ENCODE peak calls at places on chromosomes 1 and 21, in eight cellular contexts. One of them, this sample, is unnamed.
A peak's percentile ranks its signal among the peaks of the same experiment; 100 is the strongest.

GRCh38 chr1:230778916-230779590 is 31.9 kb downstream of the CAPN9 start:
- DNase-seq in CD8-positive, alpha-beta T cell: no peak
- DNase-seq in activated T-helper 1 cell treated with anti-CD3 and anti-CD28 coated beads, Interleukin-12 subunit alpha, Interleukin-12 subunit beta, Interleukin-2, Interleukin-4 antibody, amounts not matched to agents 30 ng/mL and 10 ng/mL and 1 ng/mL, durations not matched to agents 14 hours and 24 hours and 36 hours: no peak
- DNase-seq in activated naive CD4-positive, alpha-beta T cell: no peak
- DNase-seq in prostate gland: no peak
- DNase-seq in stimulated activated CD8-positive, alpha-beta memory T cell treated with anti-CD3 and anti-CD28 coated beads, Interleukin-4, amount 100 ng/mL, for 1 hour: no peak
- DNase-seq in NCI-H82: no peak
- DNase-seq in esophagus muscularis mucosa: no peak
- DNase-seq in this sample: no peak

GRCh38 chr21:37536616-37537278 is 170.2 kb downstream of the DYRK1A start:
- DNase-seq in CD8-positive, alpha-beta T cell: no peak
- DNase-seq in activated T-helper 1 cell treated with anti-CD3 and anti-CD28 coated beads, Interleukin-12 subunit alpha, Interleukin-12 subunit beta, Interleukin-2, Interleukin-4 antibody, amounts not matched to agents 30 ng/mL and 10 ng/mL and 1 ng/mL, durations not matched to agents 14 hours and 24 hours and 36 hours: no peak
- DNase-seq in activated naive CD4-positive, alpha-beta T cell: no peak
- DNase-seq in prostate gland: no peak
- DNase-seq in stimulated activated CD8-positive, alpha-beta memory T cell treated with anti-CD3 and anti-CD28 coated beads, Interleukin-4, amount 100 ng/mL, for 1 hour: no peak
- DNase-seq in NCI-H82: no peak
- DNase-seq in esophagus muscularis mucosa: peak; percentile 45
- DNase-seq in this sample: no peak

GRCh38 chr21:26041441-26042180 is 129.0 kb downstream of the APP start:
- DNase-seq in CD8-positive, alpha-beta T cell: no peak
- DNase-seq in activated T-helper 1 cell treated with anti-CD3 and anti-CD28 coated beads, Interleukin-12 subunit alpha, Interleukin-12 subunit beta, Interleukin-2, Interleukin-4 antibody, amounts not matched to agents 30 ng/mL and 10 ng/mL and 1 ng/mL, durations not matched to agents 14 hours and 24 hours and 36 hours: no peak
- DNase-seq in activated naive CD4-positive, alpha-beta T cell: no peak
- DNase-seq in prostate gland: no peak
- DNase-seq in stimulated activated CD8-positive, alpha-beta memory T cell treated with anti-CD3 and anti-CD28 coated beads, Interleukin-4, amount 100 ng/mL, for 1 hour: no peak
- DNase-seq in NCI-H82: peak; percentile 28
- DNase-seq in esophagus muscularis mucosa: no peak
- DNase-seq in this sample: no peak

GRCh38 chr1:114828251-114828650 is 26.4 kb upstream of the SYCP1 start:
- DNase-seq in CD8-positive, alpha-beta T cell: no peak
- DNase-seq in activated T-helper 1 cell treated with anti-CD3 and anti-CD28 coated beads, Interleukin-12 subunit alpha, Interleukin-12 subunit beta, Interleukin-2, Interleukin-4 antibody, amounts not matched to agents 30 ng/mL and 10 ng/mL and 1 ng/mL, durations not matched to agents 14 hours and 24 hours and 36 hours: no peak
- DNase-seq in activated naive CD4-positive, alpha-beta T cell: no peak
- DNase-seq in prostate gland: no peak
- DNase-seq in stimulated activated CD8-positive, alpha-beta memory T cell treated with anti-CD3 and anti-CD28 coated beads, Interleukin-4, amount 100 ng/mL, for 1 hour: no peak
- DNase-seq in NCI-H82: no peak
- DNase-seq in esophagus muscularis mucosa: no peak
- DNase-seq in this sample: peak; percentile 7

GRCh38 chr21:44845418-44846200 is 27.7 kb upstream of the SUMO3 start:
- DNase-seq in CD8-positive, alpha-beta T cell: peak; percentile 44
- DNase-seq in activated T-helper 1 cell treated with anti-CD3 and anti-CD28 coated beads, Interleukin-12 subunit alpha, Interleukin-12 subunit beta, Interleukin-2, Interleukin-4 antibody, amounts not matched to agents 30 ng/mL and 10 ng/mL and 1 ng/mL, durations not matched to agents 14 hours and 24 hours and 36 hours: peak; percentile 65
- DNase-seq in activated naive CD4-positive, alpha-beta T cell: no peak
- DNase-seq in prostate gland: no peak
- DNase-seq in stimulated activated CD8-positive, alpha-beta memory T cell treated with anti-CD3 and anti-CD28 coated beads, Interleukin-4, amount 100 ng/mL, for 1 hour: no peak
- DNase-seq in NCI-H82: peak; percentile 76
- DNase-seq in esophagus muscularis mucosa: peak; percentile 92
- DNase-seq in this sample: peak; percentile 90

GRCh38 chr21:38293765-38294164 is 37.0 kb downstream of the KCNJ15 start:
- DNase-seq in CD8-positive, alpha-beta T cell: no peak
- DNase-seq in activated T-helper 1 cell treated with anti-CD3 and anti-CD28 coated beads, Interleukin-12 subunit alpha, Interleukin-12 subunit beta, Interleukin-2, Interleukin-4 antibody, amounts not matched to agents 30 ng/mL and 10 ng/mL and 1 ng/mL, durations not matched to agents 14 hours and 24 hours and 36 hours: no peak
- DNase-seq in activated naive CD4-positive, alpha-beta T cell: no peak
- DNase-seq in prostate gland: no peak
- DNase-seq in stimulated activated CD8-positive, alpha-beta memory T cell treated with anti-CD3 and anti-CD28 coated beads, Interleukin-4, amount 100 ng/mL, for 1 hour: no peak
- DNase-seq in NCI-H82: no peak
- DNase-seq in esophagus muscularis mucosa: no peak
- DNase-seq in this sample: no peak

GRCh38 chr21:27070881-27071670 is 104.2 kb upstream of the ADAMTS5 start:
- DNase-seq in CD8-positive, alpha-beta T cell: no peak
- DNase-seq in activated T-helper 1 cell treated with anti-CD3 and anti-CD28 coated beads, Interleukin-12 subunit alpha, Interleukin-12 subunit beta, Interleukin-2, Interleukin-4 antibody, amounts not matched to agents 30 ng/mL and 10 ng/mL and 1 ng/mL, durations not matched to agents 14 hours and 24 hours and 36 hours: no peak
- DNase-seq in activated naive CD4-positive, alpha-beta T cell: no peak
- DNase-seq in prostate gland: no peak
- DNase-seq in stimulated activated CD8-positive, alpha-beta memory T cell treated with anti-CD3 and anti-CD28 coated beads, Interleukin-4, amount 100 ng/mL, for 1 hour: no peak
- DNase-seq in NCI-H82: no peak
- DNase-seq in esophagus muscularis mucosa: no peak
- DNase-seq in this sample: no peak

GRCh38 chr1:40140211-40140709 is 20.9 kb upstream of the RLF start:
- DNase-seq in CD8-positive, alpha-beta T cell: no peak
- DNase-seq in activated T-helper 1 cell treated with anti-CD3 and anti-CD28 coated beads, Interleukin-12 subunit alpha, Interleukin-12 subunit beta, Interleukin-2, Interleukin-4 antibody, amounts not matched to agents 30 ng/mL and 10 ng/mL and 1 ng/mL, durations not matched to agents 14 hours and 24 hours and 36 hours: no peak
- DNase-seq in activated naive CD4-positive, alpha-beta T cell: no peak
- DNase-seq in prostate gland: no peak
- DNase-seq in stimulated activated CD8-positive, alpha-beta memory T cell treated with anti-CD3 and anti-CD28 coated beads, Interleukin-4, amount 100 ng/mL, for 1 hour: no peak
- DNase-seq in NCI-H82: no peak
- DNase-seq in esophagus muscularis mucosa: no peak
- DNase-seq in this sample: no peak

GRCh38 chr1:15148975-15149374 is 4.6 kb upstream of the TMEM51 start:
- DNase-seq in CD8-positive, alpha-beta T cell: no peak
- DNase-seq in activated T-helper 1 cell treated with anti-CD3 and anti-CD28 coated beads, Interleukin-12 subunit alpha, Interleukin-12 subunit beta, Interleukin-2, Interleukin-4 antibody, amounts not matched to agents 30 ng/mL and 10 ng/mL and 1 ng/mL, durations not matched to agents 14 hours and 24 hours and 36 hours: no peak
- DNase-seq in activated naive CD4-positive, alpha-beta T cell: no peak
- DNase-seq in prostate gland: no peak
- DNase-seq in stimulated activated CD8-positive, alpha-beta memory T cell treated with anti-CD3 and anti-CD28 coated beads, Interleukin-4, amount 100 ng/mL, for 1 hour: no peak
- DNase-seq in NCI-H82: peak; percentile 74
- DNase-seq in esophagus muscularis mucosa: no peak
- DNase-seq in this sample: no peak

GRCh38 chr1:222928212-222928611 is 113.4 kb downstream of the DISP1 start:
- DNase-seq in CD8-positive, alpha-beta T cell: no peak
- DNase-seq in activated T-helper 1 cell treated with anti-CD3 and anti-CD28 coated beads, Interleukin-12 subunit alpha, Interleukin-12 subunit beta, Interleukin-2, Interleukin-4 antibody, amounts not matched to agents 30 ng/mL and 10 ng/mL and 1 ng/mL, durations not matched to agents 14 hours and 24 hours and 36 hours: no peak
- DNase-seq in activated naive CD4-positive, alpha-beta T cell: no peak
- DNase-seq in prostate gland: peak; percentile 63
- DNase-seq in stimulated activated CD8-positive, alpha-beta memory T cell treated with anti-CD3 and anti-CD28 coated beads, Interleukin-4, amount 100 ng/mL, for 1 hour: no peak
- DNase-seq in NCI-H82: peak; percentile 97
- DNase-seq in esophagus muscularis mucosa: no peak
- DNase-seq in this sample: no peak

GRCh38 chr1:89659322-89660061 is 26.6 kb downstream of the LRRC8C start:
- DNase-seq in CD8-positive, alpha-beta T cell: peak; percentile 30
- DNase-seq in activated T-helper 1 cell treated with anti-CD3 and anti-CD28 coated beads, Interleukin-12 subunit alpha, Interleukin-12 subunit beta, Interleukin-2, Interleukin-4 antibody, amounts not matched to agents 30 ng/mL and 10 ng/mL and 1 ng/mL, durations not matched to agents 14 hours and 24 hours and 36 hours: no peak
- DNase-seq in activated naive CD4-positive, alpha-beta T cell: no peak
- DNase-seq in prostate gland: no peak
- DNase-seq in stimulated activated CD8-positive, alpha-beta memory T cell treated with anti-CD3 and anti-CD28 coated beads, Interleukin-4, amount 100 ng/mL, for 1 hour: no peak
- DNase-seq in NCI-H82: no peak
- DNase-seq in esophagus muscularis mucosa: no peak
- DNase-seq in this sample: no peak

GRCh38 chr1:41497056-41497440 is 12.6 kb upstream of the EDN2 start:
- DNase-seq in CD8-positive, alpha-beta T cell: no peak
- DNase-seq in activated T-helper 1 cell treated with anti-CD3 and anti-CD28 coated beads, Interleukin-12 subunit alpha, Interleukin-12 subunit beta, Interleukin-2, Interleukin-4 antibody, amounts not matched to agents 30 ng/mL and 10 ng/mL and 1 ng/mL, durations not matched to agents 14 hours and 24 hours and 36 hours: no peak
- DNase-seq in activated naive CD4-positive, alpha-beta T cell: no peak
- DNase-seq in prostate gland: no peak
- DNase-seq in stimulated activated CD8-positive, alpha-beta memory T cell treated with anti-CD3 and anti-CD28 coated beads, Interleukin-4, amount 100 ng/mL, for 1 hour: no peak
- DNase-seq in NCI-H82: no peak
- DNase-seq in esophagus muscularis mucosa: no peak
- DNase-seq in this sample: no peak

GRCh38 chr21:31132574-31133242 is 94.4 kb upstream of the KRTAP19-8 start:
- DNase-seq in CD8-positive, alpha-beta T cell: peak; percentile 82
- DNase-seq in activated T-helper 1 cell treated with anti-CD3 and anti-CD28 coated beads, Interleukin-12 subunit alpha, Interleukin-12 subunit beta, Interleukin-2, Interleukin-4 antibody, amounts not matched to agents 30 ng/mL and 10 ng/mL and 1 ng/mL, durations not matched to agents 14 hours and 24 hours and 36 hours: peak; percentile 80
- DNase-seq in activated naive CD4-positive, alpha-beta T cell: no peak
- DNase-seq in prostate gland: no peak
- DNase-seq in stimulated activated CD8-positive, alpha-beta memory T cell treated with anti-CD3 and anti-CD28 coated beads, Interleukin-4, amount 100 ng/mL, for 1 hour: peak; percentile 48
- DNase-seq in NCI-H82: no peak
- DNase-seq in esophagus muscularis mucosa: no peak
- DNase-seq in this sample: no peak

GRCh38 chr1:93779540-93780121 is 98.0 kb upstream of the BCAR3 start:
- DNase-seq in CD8-positive, alpha-beta T cell: no peak
- DNase-seq in activated T-helper 1 cell treated with anti-CD3 and anti-CD28 coated beads, Interleukin-12 subunit alpha, Interleukin-12 subunit beta, Interleukin-2, Interleukin-4 antibody, amounts not matched to agents 30 ng/mL and 10 ng/mL and 1 ng/mL, durations not matched to agents 14 hours and 24 hours and 36 hours: no peak
- DNase-seq in activated naive CD4-positive, alpha-beta T cell: no peak
- DNase-seq in prostate gland: no peak
- DNase-seq in stimulated activated CD8-positive, alpha-beta memory T cell treated with anti-CD3 and anti-CD28 coated beads, Interleukin-4, amount 100 ng/mL, for 1 hour: no peak
- DNase-seq in NCI-H82: peak; percentile 16
- DNase-seq in esophagus muscularis mucosa: no peak
- DNase-seq in this sample: no peak

GRCh38 chr1:183807549-183808168 is 2.7 kb downstream of the RGL1 start:
- DNase-seq in CD8-positive, alpha-beta T cell: no peak
- DNase-seq in activated T-helper 1 cell treated with anti-CD3 and anti-CD28 coated beads, Interleukin-12 subunit alpha, Interleukin-12 subunit beta, Interleukin-2, Interleukin-4 antibody, amounts not matched to agents 30 ng/mL and 10 ng/mL and 1 ng/mL, durations not matched to agents 14 hours and 24 hours and 36 hours: no peak
- DNase-seq in activated naive CD4-positive, alpha-beta T cell: no peak
- DNase-seq in prostate gland: no peak
- DNase-seq in stimulated activated CD8-positive, alpha-beta memory T cell treated with anti-CD3 and anti-CD28 coated beads, Interleukin-4, amount 100 ng/mL, for 1 hour: no peak
- DNase-seq in NCI-H82: no peak
- DNase-seq in esophagus muscularis mucosa: no peak
- DNase-seq in this sample: no peak

GRCh38 chr1:202078211-202078610 is 44.5 kb upstream of the GPR37L1 start:
- DNase-seq in CD8-positive, alpha-beta T cell: no peak
- DNase-seq in activated T-helper 1 cell treated with anti-CD3 and anti-CD28 coated beads, Interleukin-12 subunit alpha, Interleukin-12 subunit beta, Interleukin-2, Interleukin-4 antibody, amounts not matched to agents 30 ng/mL and 10 ng/mL and 1 ng/mL, durations not matched to agents 14 hours and 24 hours and 36 hours: no peak
- DNase-seq in activated naive CD4-positive, alpha-beta T cell: no peak
- DNase-seq in prostate gland: no peak
- DNase-seq in stimulated activated CD8-positive, alpha-beta memory T cell treated with anti-CD3 and anti-CD28 coated beads, Interleukin-4, amount 100 ng/mL, for 1 hour: no peak
- DNase-seq in NCI-H82: peak; percentile 84
- DNase-seq in esophagus muscularis mucosa: no peak
- DNase-seq in this sample: no peak

GRCh38 chr1:170168263-170168662 is 22.5 kb downstream of the NTMT2 start:
- DNase-seq in CD8-positive, alpha-beta T cell: no peak
- DNase-seq in activated T-helper 1 cell treated with anti-CD3 and anti-CD28 coated beads, Interleukin-12 subunit alpha, Interleukin-12 subunit beta, Interleukin-2, Interleukin-4 antibody, amounts not matched to agents 30 ng/mL and 10 ng/mL and 1 ng/mL, durations not matched to agents 14 hours and 24 hours and 36 hours: no peak
- DNase-seq in activated naive CD4-positive, alpha-beta T cell: no peak
- DNase-seq in prostate gland: no peak
- DNase-seq in stimulated activated CD8-positive, alpha-beta memory T cell treated with anti-CD3 and anti-CD28 coated beads, Interleukin-4, amount 100 ng/mL, for 1 hour: no peak
- DNase-seq in NCI-H82: no peak
- DNase-seq in esophagus muscularis mucosa: no peak
- DNase-seq in this sample: no peak

GRCh38 chr1:211752951-211753486 is 77.5 kb downstream of the LPGAT1 start:
- DNase-seq in CD8-positive, alpha-beta T cell: no peak
- DNase-seq in activated T-helper 1 cell treated with anti-CD3 and anti-CD28 coated beads, Interleukin-12 subunit alpha, Interleukin-12 subunit beta, Interleukin-2, Interleukin-4 antibody, amounts not matched to agents 30 ng/mL and 10 ng/mL and 1 ng/mL, durations not matched to agents 14 hours and 24 hours and 36 hours: no peak
- DNase-seq in activated naive CD4-positive, alpha-beta T cell: no peak
- DNase-seq in prostate gland: no peak
- DNase-seq in stimulated activated CD8-positive, alpha-beta memory T cell treated with anti-CD3 and anti-CD28 coated beads, Interleukin-4, amount 100 ng/mL, for 1 hour: no peak
- DNase-seq in NCI-H82: peak; percentile 49
- DNase-seq in esophagus muscularis mucosa: no peak
- DNase-seq in this sample: no peak

GRCh38 chr1:29993950-29994349 is 729.4 kb downstream of the MATN1 start:
- DNase-seq in CD8-positive, alpha-beta T cell: no peak
- DNase-seq in activated T-helper 1 cell treated with anti-CD3 and anti-CD28 coated beads, Interleukin-12 subunit alpha, Interleukin-12 subunit beta, Interleukin-2, Interleukin-4 antibody, amounts not matched to agents 30 ng/mL and 10 ng/mL and 1 ng/mL, durations not matched to agents 14 hours and 24 hours and 36 hours: no peak
- DNase-seq in activated naive CD4-positive, alpha-beta T cell: no peak
- DNase-seq in prostate gland: no peak
- DNase-seq in stimulated activated CD8-positive, alpha-beta memory T cell treated with anti-CD3 and anti-CD28 coated beads, Interleukin-4, amount 100 ng/mL, for 1 hour: no peak
- DNase-seq in NCI-H82: no peak
- DNase-seq in esophagus muscularis mucosa: no peak
- DNase-seq in this sample: no peak

GRCh38 chr1:224623743-224624333 is 7.7 kb downstream of the CNIH3 start:
- DNase-seq in CD8-positive, alpha-beta T cell: peak; percentile 87
- DNase-seq in activated T-helper 1 cell treated with anti-CD3 and anti-CD28 coated beads, Interleukin-12 subunit alpha, Interleukin-12 subunit beta, Interleukin-2, Interleukin-4 antibody, amounts not matched to agents 30 ng/mL and 10 ng/mL and 1 ng/mL, durations not matched to agents 14 hours and 24 hours and 36 hours: peak; percentile 83
- DNase-seq in activated naive CD4-positive, alpha-beta T cell: no peak
- DNase-seq in prostate gland: no peak
- DNase-seq in stimulated activated CD8-positive, alpha-beta memory T cell treated with anti-CD3 and anti-CD28 coated beads, Interleukin-4, amount 100 ng/mL, for 1 hour: peak; percentile 55
- DNase-seq in NCI-H82: no peak
- DNase-seq in esophagus muscularis mucosa: no peak
- DNase-seq in this sample: no peak

GRCh38 chr1:235821361-235821981 is 45.2 kb downstream of the LYST start:
- DNase-seq in CD8-positive, alpha-beta T cell: no peak
- DNase-seq in activated T-helper 1 cell treated with anti-CD3 and anti-CD28 coated beads, Interleukin-12 subunit alpha, Interleukin-12 subunit beta, Interleukin-2, Interleukin-4 antibody, amounts not matched to agents 30 ng/mL and 10 ng/mL and 1 ng/mL, durations not matched to agents 14 hours and 24 hours and 36 hours: no peak
- DNase-seq in activated naive CD4-positive, alpha-beta T cell: no peak
- DNase-seq in prostate gland: no peak
- DNase-seq in stimulated activated CD8-positive, alpha-beta memory T cell treated with anti-CD3 and anti-CD28 coated beads, Interleukin-4, amount 100 ng/mL, for 1 hour: no peak
- DNase-seq in NCI-H82: no peak
- DNase-seq in esophagus muscularis mucosa: no peak
- DNase-seq in this sample: no peak

GRCh38 chr1:10161541-10162290 is 48.7 kb upstream of the KIF1B start:
- DNase-seq in CD8-positive, alpha-beta T cell: no peak
- DNase-seq in activated T-helper 1 cell treated with anti-CD3 and anti-CD28 coated beads, Interleukin-12 subunit alpha, Interleukin-12 subunit beta, Interleukin-2, Interleukin-4 antibody, amounts not matched to agents 30 ng/mL and 10 ng/mL and 1 ng/mL, durations not matched to agents 14 hours and 24 hours and 36 hours: no peak
- DNase-seq in activated naive CD4-positive, alpha-beta T cell: no peak
- DNase-seq in prostate gland: no peak
- DNase-seq in stimulated activated CD8-positive, alpha-beta memory T cell treated with anti-CD3 and anti-CD28 coated beads, Interleukin-4, amount 100 ng/mL, for 1 hour: no peak
- DNase-seq in NCI-H82: no peak
- DNase-seq in esophagus muscularis mucosa: no peak
- DNase-seq in this sample: no peak

GRCh38 chr1:218499021-218499691 is 154.0 kb downstream of the TGFB2 start:
- DNase-seq in CD8-positive, alpha-beta T cell: no peak
- DNase-seq in activated T-helper 1 cell treated with anti-CD3 and anti-CD28 coated beads, Interleukin-12 subunit alpha, Interleukin-12 subunit beta, Interleukin-2, Interleukin-4 antibody, amounts not matched to agents 30 ng/mL and 10 ng/mL and 1 ng/mL, durations not matched to agents 14 hours and 24 hours and 36 hours: no peak
- DNase-seq in activated naive CD4-positive, alpha-beta T cell: no peak
- DNase-seq in prostate gland: no peak
- DNase-seq in stimulated activated CD8-positive, alpha-beta memory T cell treated with anti-CD3 and anti-CD28 coated beads, Interleukin-4, amount 100 ng/mL, for 1 hour: no peak
- DNase-seq in NCI-H82: no peak
- DNase-seq in esophagus muscularis mucosa: no peak
- DNase-seq in this sample: no peak

GRCh38 chr1:86516366-86516765 is 30.5 kb upstream of the CLCA4 start:
- DNase-seq in CD8-positive, alpha-beta T cell: no peak
- DNase-seq in activated T-helper 1 cell treated with anti-CD3 and anti-CD28 coated beads, Interleukin-12 subunit alpha, Interleukin-12 subunit beta, Interleukin-2, Interleukin-4 antibody, amounts not matched to agents 30 ng/mL and 10 ng/mL and 1 ng/mL, durations not matched to agents 14 hours and 24 hours and 36 hours: no peak
- DNase-seq in activated naive CD4-positive, alpha-beta T cell: no peak
- DNase-seq in prostate gland: no peak
- DNase-seq in stimulated activated CD8-positive, alpha-beta memory T cell treated with anti-CD3 and anti-CD28 coated beads, Interleukin-4, amount 100 ng/mL, for 1 hour: no peak
- DNase-seq in NCI-H82: no peak
- DNase-seq in esophagus muscularis mucosa: no peak
- DNase-seq in this sample: no peak

GRCh38 chr1:30748098-30748698 is 9.4 kb downstream of the LAPTM5 start:
- DNase-seq in CD8-positive, alpha-beta T cell: no peak
- DNase-seq in activated T-helper 1 cell treated with anti-CD3 and anti-CD28 coated beads, Interleukin-12 subunit alpha, Interleukin-12 subunit beta, Interleukin-2, Interleukin-4 antibody, amounts not matched to agents 30 ng/mL and 10 ng/mL and 1 ng/mL, durations not matched to agents 14 hours and 24 hours and 36 hours: no peak
- DNase-seq in activated naive CD4-positive, alpha-beta T cell: no peak
- DNase-seq in prostate gland: peak; percentile 64
- DNase-seq in stimulated activated CD8-positive, alpha-beta memory T cell treated with anti-CD3 and anti-CD28 coated beads, Interleukin-4, amount 100 ng/mL, for 1 hour: no peak
- DNase-seq in NCI-H82: peak; percentile 56
- DNase-seq in esophagus muscularis mucosa: no peak
- DNase-seq in this sample: peak; percentile 34

GRCh38 chr1:199292873-199293272 is 654.0 kb downstream of the PTPRC start:
- DNase-seq in CD8-positive, alpha-beta T cell: no peak
- DNase-seq in activated T-helper 1 cell treated with anti-CD3 and anti-CD28 coated beads, Interleukin-12 subunit alpha, Interleukin-12 subunit beta, Interleukin-2, Interleukin-4 antibody, amounts not matched to agents 30 ng/mL and 10 ng/mL and 1 ng/mL, durations not matched to agents 14 hours and 24 hours and 36 hours: no peak
- DNase-seq in activated naive CD4-positive, alpha-beta T cell: no peak
- DNase-seq in prostate gland: no peak
- DNase-seq in stimulated activated CD8-positive, alpha-beta memory T cell treated with anti-CD3 and anti-CD28 coated beads, Interleukin-4, amount 100 ng/mL, for 1 hour: no peak
- DNase-seq in NCI-H82: no peak
- DNase-seq in esophagus muscularis mucosa: no peak
- DNase-seq in this sample: no peak

GRCh38 chr1:193190096-193190744 is 3.8 kb upstream of the B3GALT2 start:
- DNase-seq in CD8-positive, alpha-beta T cell: no peak
- DNase-seq in activated T-helper 1 cell treated with anti-CD3 and anti-CD28 coated beads, Interleukin-12 subunit alpha, Interleukin-12 subunit beta, Interleukin-2, Interleukin-4 antibody, amounts not matched to agents 30 ng/mL and 10 ng/mL and 1 ng/mL, durations not matched to agents 14 hours and 24 hours and 36 hours: no peak
- DNase-seq in activated naive CD4-positive, alpha-beta T cell: no peak
- DNase-seq in prostate gland: no peak
- DNase-seq in stimulated activated CD8-positive, alpha-beta memory T cell treated with anti-CD3 and anti-CD28 coated beads, Interleukin-4, amount 100 ng/mL, for 1 hour: no peak
- DNase-seq in NCI-H82: peak; percentile 14
- DNase-seq in esophagus muscularis mucosa: no peak
- DNase-seq in this sample: no peak

GRCh38 chr1:7199077-7199779 is 414.0 kb downstream of the CAMTA1 start:
- DNase-seq in CD8-positive, alpha-beta T cell: no peak
- DNase-seq in activated T-helper 1 cell treated with anti-CD3 and anti-CD28 coated beads, Interleukin-12 subunit alpha, Interleukin-12 subunit beta, Interleukin-2, Interleukin-4 antibody, amounts not matched to agents 30 ng/mL and 10 ng/mL and 1 ng/mL, durations not matched to agents 14 hours and 24 hours and 36 hours: no peak
- DNase-seq in activated naive CD4-positive, alpha-beta T cell: no peak
- DNase-seq in prostate gland: no peak
- DNase-seq in stimulated activated CD8-positive, alpha-beta memory T cell treated with anti-CD3 and anti-CD28 coated beads, Interleukin-4, amount 100 ng/mL, for 1 hour: no peak
- DNase-seq in NCI-H82: no peak
- DNase-seq in esophagus muscularis mucosa: no peak
- DNase-seq in this sample: no peak

GRCh38 chr1:46204406-46204742 is 1.2 kb downstream of the LURAP1 start:
- DNase-seq in CD8-positive, alpha-beta T cell: no peak
- DNase-seq in activated T-helper 1 cell treated with anti-CD3 and anti-CD28 coated beads, Interleukin-12 subunit alpha, Interleukin-12 subunit beta, Interleukin-2, Interleukin-4 antibody, amounts not matched to agents 30 ng/mL and 10 ng/mL and 1 ng/mL, durations not matched to agents 14 hours and 24 hours and 36 hours: no peak
- DNase-seq in activated naive CD4-positive, alpha-beta T cell: no peak
- DNase-seq in prostate gland: no peak
- DNase-seq in stimulated activated CD8-positive, alpha-beta memory T cell treated with anti-CD3 and anti-CD28 coated beads, Interleukin-4, amount 100 ng/mL, for 1 hour: no peak
- DNase-seq in NCI-H82: no peak
- DNase-seq in esophagus muscularis mucosa: no peak
- DNase-seq in this sample: no peak

GRCh38 chr1:230122361-230123279 is 55.6 kb downstream of the GALNT2 start:
- DNase-seq in CD8-positive, alpha-beta T cell: no peak
- DNase-seq in activated T-helper 1 cell treated with anti-CD3 and anti-CD28 coated beads, Interleukin-12 subunit alpha, Interleukin-12 subunit beta, Interleukin-2, Interleukin-4 antibody, amounts not matched to agents 30 ng/mL and 10 ng/mL and 1 ng/mL, durations not matched to agents 14 hours and 24 hours and 36 hours: no peak
- DNase-seq in activated naive CD4-positive, alpha-beta T cell: no peak
- DNase-seq in prostate gland: no peak
- DNase-seq in stimulated activated CD8-positive, alpha-beta memory T cell treated with anti-CD3 and anti-CD28 coated beads, Interleukin-4, amount 100 ng/mL, for 1 hour: no peak
- DNase-seq in NCI-H82: no peak
- DNase-seq in esophagus muscularis mucosa: no peak
- DNase-seq in this sample: no peak

GRCh38 chr1:176696109-176696508 is 233.1 kb downstream of the PAPPA2 start:
- DNase-seq in CD8-positive, alpha-beta T cell: no peak
- DNase-seq in activated T-helper 1 cell treated with anti-CD3 and anti-CD28 coated beads, Interleukin-12 subunit alpha, Interleukin-12 subunit beta, Interleukin-2, Interleukin-4 antibody, amounts not matched to agents 30 ng/mL and 10 ng/mL and 1 ng/mL, durations not matched to agents 14 hours and 24 hours and 36 hours: no peak
- DNase-seq in activated naive CD4-positive, alpha-beta T cell: no peak
- DNase-seq in prostate gland: peak; percentile 59
- DNase-seq in stimulated activated CD8-positive, alpha-beta memory T cell treated with anti-CD3 and anti-CD28 coated beads, Interleukin-4, amount 100 ng/mL, for 1 hour: no peak
- DNase-seq in NCI-H82: peak; percentile 58
- DNase-seq in esophagus muscularis mucosa: no peak
- DNase-seq in this sample: peak; percentile 55

GRCh38 chr1:3455630-3456448 is 1.4 kb downstream of the ARHGEF16 start:
- DNase-seq in CD8-positive, alpha-beta T cell: no peak
- DNase-seq in activated T-helper 1 cell treated with anti-CD3 and anti-CD28 coated beads, Interleukin-12 subunit alpha, Interleukin-12 subunit beta, Interleukin-2, Interleukin-4 antibody, amounts not matched to agents 30 ng/mL and 10 ng/mL and 1 ng/mL, durations not matched to agents 14 hours and 24 hours and 36 hours: no peak
- DNase-seq in activated naive CD4-positive, alpha-beta T cell: no peak
- DNase-seq in prostate gland: no peak
- DNase-seq in stimulated activated CD8-positive, alpha-beta memory T cell treated with anti-CD3 and anti-CD28 coated beads, Interleukin-4, amount 100 ng/mL, for 1 hour: no peak
- DNase-seq in NCI-H82: no peak
- DNase-seq in esophagus muscularis mucosa: no peak
- DNase-seq in this sample: no peak

GRCh38 chr1:1753607-1754005 is 24.7 kb downstream of the NADK start:
- DNase-seq in CD8-positive, alpha-beta T cell: no peak
- DNase-seq in activated T-helper 1 cell treated with anti-CD3 and anti-CD28 coated beads, Interleukin-12 subunit alpha, Interleukin-12 subunit beta, Interleukin-2, Interleukin-4 antibody, amounts not matched to agents 30 ng/mL and 10 ng/mL and 1 ng/mL, durations not matched to agents 14 hours and 24 hours and 36 hours: no peak
- DNase-seq in activated naive CD4-positive, alpha-beta T cell: no peak
- DNase-seq in prostate gland: no peak
- DNase-seq in stimulated activated CD8-positive, alpha-beta memory T cell treated with anti-CD3 and anti-CD28 coated beads, Interleukin-4, amount 100 ng/mL, for 1 hour: no peak
- DNase-seq in NCI-H82: no peak
- DNase-seq in esophagus muscularis mucosa: no peak
- DNase-seq in this sample: no peak

GRCh38 chr1:154878371-154879355 is 8.6 kb upstream of the KCNN3 start:
- DNase-seq in CD8-positive, alpha-beta T cell: peak; percentile 67
- DNase-seq in activated T-helper 1 cell treated with anti-CD3 and anti-CD28 coated beads, Interleukin-12 subunit alpha, Interleukin-12 subunit beta, Interleukin-2, Interleukin-4 antibody, amounts not matched to agents 30 ng/mL and 10 ng/mL and 1 ng/mL, durations not matched to agents 14 hours and 24 hours and 36 hours: peak; percentile 64
- DNase-seq in activated naive CD4-positive, alpha-beta T cell: peak; percentile 65
- DNase-seq in prostate gland: peak; percentile 73
- DNase-seq in stimulated activated CD8-positive, alpha-beta memory T cell treated with anti-CD3 and anti-CD28 coated beads, Interleukin-4, amount 100 ng/mL, for 1 hour: peak; percentile 52
- DNase-seq in NCI-H82: peak; percentile 83
- DNase-seq in esophagus muscularis mucosa: no peak
- DNase-seq in this sample: peak; percentile 85